ENCODE peak calls at places on chromosomes 11 and 22, in six cellular contexts. K, R, D, Z, A and H are unnamed samples.

GRCh38 chr11:88604255-88604654 is 266.7 kb upstream of the CTSC start:
- DNase-seq in K (no peak), R (peak; percentile 70), D (no peak), Z (no peak), A (peak; percentile 70), H (peak; percentile 30)

GRCh38 chr11:34605481-34606325 is 15.2 kb upstream of the EHF start:
- DNase-seq in K (no peak), R (no peak), D (no peak), Z (no peak), A (no peak), H (no peak)

GRCh38 chr11:121696177-121696863 is 243.6 kb upstream of the SORL1-AS1 start:
- DNase-seq in K (peak; percentile 6), R (no peak), D (no peak), Z (no peak), A (no peak), H (no peak)

GRCh38 chr22:50089231-50090140 is at the start of gene MOV10L1:
- DNase-seq in K (peak; percentile 63), R (peak; percentile 29), D (no peak), Z (no peak), A (peak; percentile 17), H (no peak)

GRCh38 chr11:128482512-128483191 is 104.7 kb downstream of the ETS1 start:
- DNase-seq in K (no peak), R (peak; percentile 94), D (no peak), Z (no peak), A (peak; percentile 80), H (peak; percentile 95)

GRCh38 chr11:130827697-130828377 is 88.4 kb downstream of the SNX19 start:
- DNase-seq in K (peak; percentile 68), R (peak; percentile 79), D (peak; percentile 45), Z (peak; percentile 55), A (peak; percentile 84), H (peak; percentile 81)

GRCh38 chr22:19871023-19871844 is 16.6 kb upstream of the GNB1L start:
- DNase-seq in K (no peak), R (no peak), D (peak; percentile 15), Z (no peak), A (no peak), H (no peak)

GRCh38 chr11:19200410-19201201 is 1.2 kb downstream of the CSRP3 start:
- DNase-seq in K (peak; percentile 71), R (peak; percentile 64), D (peak; percentile 37), Z (peak; percentile 84), A (peak; percentile 76), H (peak; percentile 35)

GRCh38 chr11:66617148-66617814 is 851 bp downstream of the RBM14 start:
- DNase-seq in K (peak; percentile 24), R (peak; percentile 60), D (no peak), Z (no peak), A (no peak), H (no peak)

GRCh38 chr11:79269923-79270322 is 170.9 kb downstream of the TENM4 start:
- DNase-seq in K (no peak), R (no peak), D (no peak), Z (no peak), A (no peak), H (no peak)

GRCh38 chr11:77278595-77279506 is 22.6 kb downstream of the GDPD4 start:
- DNase-seq in K (peak; percentile 44), R (peak; percentile 23), D (no peak), Z (no peak), A (no peak), H (no peak)

GRCh38 chr22:36741968-36742367 is 34.0 kb downstream of the IFT27 start:
- DNase-seq in K (no peak), R (no peak), D (no peak), Z (no peak), A (no peak), H (no peak)

GRCh38 chr22:49785841-49786451 is 41.7 kb downstream of the BRD1 start:
- DNase-seq in K (no peak), R (no peak), D (no peak), Z (no peak), A (no peak), H (no peak)

GRCh38 chr11:92834296-92835020 is 135.0 kb upstream of the MTNR1B start:
- DNase-seq in K (peak; percentile 12), R (no peak), D (no peak), Z (no peak), A (no peak), H (no peak)

GRCh38 chr11:69660001-69660500 is 15.1 kb downstream of the LTO1 start:
- DNase-seq in K (no peak), R (no peak), D (no peak), Z (no peak), A (no peak), H (no peak)

GRCh38 chr11:73204711-73205121 is 13.4 kb upstream of the P2RY2 start:
- DNase-seq in K (no peak), R (no peak), D (no peak), Z (no peak), A (no peak), H (no peak)

GRCh38 chr11:12066799-12067508 is 43.4 kb upstream of the MICAL2 start:
- DNase-seq in K (no peak), R (peak; percentile 88), D (peak; percentile 66), Z (peak; percentile 85), A (peak; percentile 67), H (peak; percentile 97)

GRCh38 chr11:32893091-32893946 is 708 bp downstream of the QSER1 start:
- DNase-seq in K (peak; percentile 48), R (peak; percentile 29), D (peak; percentile 59), Z (no peak), A (peak; percentile 27), H (peak; percentile 45)

GRCh38 chr11:81237139-81237538 is 1496.5 kb downstream of the FAM181B start:
- DNase-seq in K (no peak), R (peak; percentile 0), D (peak; percentile 36), Z (peak; percentile 40), A (peak; percentile 67), H (peak; percentile 22)

GRCh38 chr11:9053631-9054030 is 37.8 kb downstream of the SCUBE2 start:
- DNase-seq in K (no peak), R (peak; percentile 58), D (no peak), Z (no peak), A (peak; percentile 22), H (peak; percentile 19)

GRCh38 chr11:47178305-47178704 is 1.6 kb upstream of the ARFGAP2 start:
- DNase-seq in K (no peak), R (no peak), D (no peak), Z (no peak), A (no peak), H (no peak)

GRCh38 chr11:1750840-1751520 is 585 bp upstream of the IFITM10 start:
- DNase-seq in K (no peak), R (no peak), D (no peak), Z (no peak), A (no peak), H (no peak)

GRCh38 chr11:61645179-61645868 is 34.9 kb upstream of the DAGLA start:
- DNase-seq in K (no peak), R (no peak), D (no peak), Z (no peak), A (no peak), H (no peak)

GRCh38 chr22:37163618-37164534 is 14.2 kb upstream of the IL2RB start:
- DNase-seq in K (no peak), R (no peak), D (no peak), Z (no peak), A (no peak), H (no peak)

GRCh38 chr11:113387605-113388211 is at the start of gene ANKK1:
- DNase-seq in K (no peak), R (no peak), D (peak; percentile 36), Z (no peak), A (no peak), H (no peak)

GRCh38 chr22:26672060-26672471 is 14.7 kb downstream of the MIAT start:
- DNase-seq in K (no peak), R (no peak), D (peak; percentile 21), Z (no peak), A (no peak), H (no peak)

GRCh38 chr11:119594639-119595249 is 134.3 kb downstream of the NECTIN1 start:
- DNase-seq in K (no peak), R (peak; percentile 47), D (no peak), Z (peak; percentile 86), A (peak; percentile 85), H (peak; percentile 81)

GRCh38 chr22:23069502-23070357 is 589 bp upstream of the GNAZ start:
- DNase-seq in K (peak; percentile 87), R (peak; percentile 90), D (peak; percentile 93), Z (peak; percentile 61), A (peak; percentile 85), H (peak; percentile 90)

GRCh38 chr11:93614111-93614784 is 47.2 kb upstream of the CEP295 start:
- DNase-seq in K (no peak), R (no peak), D (no peak), Z (no peak), A (no peak), H (no peak)

GRCh38 chr11:74397531-74398243 is 546 bp downstream of the PGM2L1 start:
- DNase-seq in K (peak; percentile 52), R (no peak), D (peak; percentile 68), Z (peak; percentile 81), A (no peak), H (peak; percentile 14)
- TF ChIP-seq CTCF in K (peak; percentile 20), R (peak; percentile 23), D (no peak), Z (peak; percentile 8), A (no peak), H (no peak)

DNA sequence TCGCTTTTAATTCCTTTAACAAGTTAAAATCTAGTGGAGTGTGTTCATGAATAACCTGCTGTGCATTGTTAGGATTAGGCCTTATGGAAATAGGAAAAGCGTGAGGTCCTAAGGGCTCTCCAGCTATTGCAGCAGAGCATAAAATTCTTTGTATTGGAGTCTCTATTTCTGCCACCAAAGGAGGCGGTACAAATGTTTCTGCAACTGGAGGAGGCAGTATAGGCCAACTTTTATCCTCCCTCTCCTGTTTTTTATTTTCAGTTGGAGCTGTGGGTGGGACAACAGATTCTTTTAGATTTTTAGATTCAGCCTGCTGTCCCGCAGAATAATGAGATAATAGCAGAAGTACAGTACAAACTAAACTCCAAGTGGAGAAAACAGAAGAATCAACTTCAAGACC is 26.2 kb downstream of the OR10A6 start:
- DNase-seq in K (no peak), R (peak; percentile 70), D (no peak), Z (no peak), A (peak; percentile 62), H (peak; percentile 28)
- TF ChIP-seq CTCF in K (no peak), R (peak; percentile 61), D (no peak), Z (peak; percentile 45), A (peak; percentile 42), H (peak; percentile 28)

GRCh38 chr22:24847490-24847889 is 41.5 kb downstream of the SGSM1 start:
- DNase-seq in K (no peak), R (no peak), D (no peak), Z (no peak), A (no peak), H (no peak)

GRCh38 chr22:24843048-24843447 is 37.0 kb downstream of the SGSM1 start:
- DNase-seq in K (no peak), R (no peak), D (no peak), Z (no peak), A (no peak), H (no peak)

GRCh38 chr22:24845036-24845918 is 39.3 kb downstream of the SGSM1 start:
- DNase-seq in K (peak; percentile 35), R (peak; percentile 44), D (no peak), Z (peak; percentile 53), A (no peak), H (no peak)

GRCh38 chr22:24848559-24849168 is 42.7 kb downstream of the SGSM1 start:
- DNase-seq in K (no peak), R (no peak), D (no peak), Z (no peak), A (no peak), H (no peak)
- TF ChIP-seq CTCF in K (no peak), R (no peak), D (no peak), Z (no peak), A (no peak), H (no peak)

GRCh38 chr11:116373107-116373506 is 399.7 kb downstream of the BUD13 start:
- DNase-seq in K (no peak), R (no peak), D (no peak), Z (no peak), A (no peak), H (no peak)
- TF ChIP-seq CTCF in K (no peak), R (no peak), D (no peak), Z (no peak), A (no peak), H (no peak)

GRCh38 chr11:10750838-10751580 is at the start of gene CTR9:
- DNase-seq in K (peak; percentile 88), R (peak; percentile 92), D (peak; percentile 96), Z (peak; percentile 81), A (peak; percentile 93), H (peak; percentile 95)
- TF ChIP-seq CTCF in K (peak; percentile 50), R (peak; percentile 40), D (no peak), Z (no peak), A (no peak), H (peak; percentile 11)